ENCODE peak calls at places on chromosomes 7 and 10, in seven cellular contexts. X is A549, S is sigmoid colon, P is body of pancreas, J is heart left ventricle, D is breast epithelium, K is spleen. O is an unnamed sample.

GRCh38 chr7:73992104-73992562 is 35.8 kb upstream of the ELN start:
- DNase-seq in S (peak), P (peak), X (no peak), J (no peak), K (no peak), D (peak), O (no peak)

GRCh38 chr7:142796501-142797341 is 26.0 kb downstream of the PRSS2 start:
- DNase-seq in S (no peak), P (no peak), D (no peak), X (no peak), J (no peak), K (peak), O (no peak)

GRCh38 chr10:19828278-19829049 is 12.2 kb downstream of the PLXDC2 start:
- DNase-seq in P (no peak), X (no peak), D (no peak), K (no peak), S (peak), J (no peak), O (no peak)

GRCh38 chr7:99080679-99081078 is 63.2 kb downstream of the SMURF1 start:
- DNase-seq in D (no peak), P (no peak), K (no peak), S (no peak), J (no peak), X (no peak), O (no peak)

GRCh38 chr7:155209478-155209864 is 88.2 kb upstream of the INSIG1 start:
- DNase-seq in K (no peak), D (no peak), S (no peak), X (no peak), P (no peak), J (no peak), O (no peak)

GRCh38 chr7:134315679-134316538 is 821 bp downstream of the SLC35B4 start:
- DNase-seq in D (no peak), K (no peak), P (no peak), J (no peak), S (no peak), X (peak), O (no peak)

GRCh38 chr10:66799474-66799873 is 126.4 kb upstream of the LRRTM3 start:
- DNase-seq in P (no peak), K (no peak), J (no peak), S (no peak), X (no peak), D (no peak), O (no peak)

GRCh38 chr10:119608316-119609155 is 11.8 kb upstream of the TIAL1 start:
- DNase-seq in X (peak), D (peak), S (peak), J (peak), P (peak), K (peak), O (peak)

GRCh38 chr7:55400191-55400590 is 35.1 kb downstream of the LANCL2 start:
- DNase-seq in S (no peak), J (no peak), P (no peak), X (no peak), K (no peak), D (no peak), O (no peak)

GRCh38 chr7:51031791-51032484 is 249.2 kb upstream of the GRB10 start:
- DNase-seq in D (no peak), K (no peak), J (no peak), S (no peak), P (no peak), X (no peak), O (no peak)

GRCh38 chr7:102463841-102464576 is 654 bp downstream of the ALKBH4 start:
- DNase-seq in S (no peak), X (no peak), J (peak), K (peak), P (no peak), D (no peak), O (no peak)

GRCh38 chr10:74432841-74433594 is 282.0 kb downstream of the ADK start:
- DNase-seq in X (peak), D (no peak), J (no peak), K (no peak), S (no peak), P (no peak), O (no peak)

GRCh38 chr7:29327455-29327854 is 132.9 kb downstream of the CHN2 start:
- DNase-seq in X (no peak), K (no peak), J (no peak), S (no peak), P (no peak), D (no peak), O (no peak)

GRCh38 chr7:150378853-150379589 is at the start of gene ZNF775:
- DNase-seq in X (peak), S (peak), D (peak), K (peak), J (peak), P (peak), O (peak)
- TF ChIP-seq POLR2A in X (peak), S (peak), D (peak), K (peak), J (peak), P (peak), O (peak)

GRCh38 chr10:31136386-31136785 is 104.7 kb upstream of the ZNF438 start:
- DNase-seq in X (no peak), P (no peak), J (no peak), S (no peak), K (no peak), D (no peak), O (no peak)

GRCh38 chr10:31134303-31134928 is 102.8 kb upstream of the ZNF438 start:
- DNase-seq in S (no peak), D (no peak), K (no peak), J (no peak), X (no peak), P (peak), O (peak)

GRCh38 chr10:31133251-31133627 is 101.6 kb upstream of the ZNF438 start:
- DNase-seq in P (no peak), J (no peak), K (no peak), D (no peak), X (no peak), S (no peak), O (no peak)

GRCh38 chr10:31132681-31133239 is 101.1 kb upstream of the ZNF438 start:
- DNase-seq in X (no peak), J (no peak), K (peak), S (no peak), D (no peak), P (no peak), O (no peak)

DNA sequence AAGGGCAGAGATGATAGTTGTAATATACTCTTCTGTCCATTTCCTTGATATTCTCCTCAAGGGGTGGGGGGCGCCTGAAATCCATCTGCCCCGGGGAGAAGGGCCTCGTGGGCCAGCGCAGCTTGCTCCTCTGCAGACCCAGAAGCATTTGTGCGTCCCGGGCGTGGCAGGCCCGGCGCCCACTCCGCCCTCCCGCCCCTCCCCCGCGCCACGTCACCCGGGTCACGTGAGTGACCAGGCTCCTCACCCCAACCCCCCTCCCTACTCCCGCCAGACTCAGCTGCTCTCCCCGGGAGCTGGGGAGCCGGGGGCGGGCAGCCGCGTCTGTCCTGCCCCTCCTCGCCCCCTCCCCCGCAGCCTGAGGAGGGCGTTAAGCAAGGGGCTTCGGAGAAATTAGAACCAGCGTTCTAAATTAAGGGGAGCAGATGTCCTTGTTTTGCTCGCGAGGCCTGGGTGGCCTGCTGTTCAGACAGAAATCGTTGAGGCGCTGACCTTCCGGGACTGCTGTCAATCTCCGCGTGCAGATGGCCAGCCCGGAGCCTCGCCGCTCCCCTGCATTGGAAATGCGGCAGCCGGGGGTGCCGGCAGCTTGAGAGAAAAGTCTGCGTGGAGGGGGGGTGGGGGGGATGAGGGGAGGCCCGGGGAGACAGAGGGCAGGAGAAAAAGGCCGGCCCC is 102.1 kb upstream of the ZNF438 start:
- DNase-seq in K (peak), J (peak), D (peak), S (peak), P (peak), X (no peak), O (peak)
- TF ChIP-seq POLR2A in K (peak), J (peak), D (no peak), S (peak), P (peak), X (no peak), O (no peak)

GRCh38 chr7:2072042-2072441 is 160.7 kb downstream of the MAD1L1 start:
- DNase-seq in X (no peak), S (no peak), D (no peak), J (no peak), K (no peak), P (no peak), O (no peak)
- TF ChIP-seq POLR2A in X (no peak), S (no peak), D (no peak), J (no peak), K (no peak), P (no peak), O (no peak)

GRCh38 chr7:24713850-24714675 is 43.2 kb downstream of the GSDME start:
- DNase-seq in D (no peak), K (peak), P (no peak), X (no peak), J (no peak), S (no peak), O (no peak)

GRCh38 chr7:24714676-24715010 is 42.6 kb downstream of the GSDME start:
- DNase-seq in X (no peak), P (no peak), S (no peak), J (no peak), D (no peak), K (peak), O (no peak)

GRCh38 chr7:24715661-24716479 is 41.4 kb downstream of the GSDME start:
- DNase-seq in P (no peak), J (no peak), D (no peak), S (no peak), X (peak), K (peak), O (no peak)

GRCh38 chr7:24715171-24715570 is 42.1 kb downstream of the GSDME start:
- DNase-seq in D (no peak), P (no peak), J (no peak), K (peak), X (no peak), S (no peak), O (no peak)

DNA sequence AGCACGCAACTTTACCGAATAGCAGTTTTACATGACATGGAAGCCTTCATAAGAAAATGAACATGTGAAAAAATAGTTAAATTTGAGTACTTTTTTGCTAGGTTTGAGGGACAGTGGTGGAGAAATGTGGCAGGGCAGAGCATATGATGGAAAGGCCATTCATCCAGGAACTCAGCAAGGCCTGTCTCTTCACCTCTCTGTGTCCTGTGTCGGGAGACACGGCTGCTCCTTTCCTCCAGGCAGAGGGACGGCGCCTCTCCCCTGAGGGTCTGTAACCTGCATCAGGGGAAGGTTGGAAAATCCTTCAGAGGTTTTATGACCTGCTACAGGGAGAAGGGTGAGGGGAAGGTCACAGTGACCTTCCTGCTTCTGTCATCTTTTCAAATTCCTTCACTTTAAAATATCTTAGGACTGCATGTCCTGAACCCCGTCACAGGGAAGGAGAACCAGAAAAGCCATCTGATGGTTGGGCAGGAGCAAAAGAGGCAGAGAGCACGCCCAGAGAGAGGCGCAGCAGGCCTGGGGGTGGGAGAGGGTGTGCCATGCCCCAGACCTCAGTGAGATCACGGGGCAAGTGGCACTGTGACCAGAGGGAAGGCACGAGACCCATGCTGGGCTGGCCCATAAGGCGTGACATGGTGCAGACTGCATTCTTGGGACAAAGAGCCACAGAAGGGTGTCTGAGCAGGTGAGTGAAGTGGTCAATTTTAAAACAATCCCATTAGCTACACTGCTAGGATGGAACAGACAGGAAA is 44.0 kb downstream of the GSDME start:
- DNase-seq in S (no peak), J (no peak), X (no peak), K (peak), P (no peak), D (no peak), O (no peak)
- TF ChIP-seq POLR2A in S (no peak), J (no peak), X (no peak), K (no peak), P (no peak), D (no peak), O (no peak)

GRCh38 chr7:4739528-4739992 is 35.9 kb upstream of the AP5Z1 start:
- DNase-seq in P (peak), K (no peak), S (no peak), D (no peak), J (no peak), X (peak), O (no peak)
- TF ChIP-seq POLR2A in P (no peak), K (no peak), S (no peak), D (no peak), J (no peak), X (peak), O (no peak)

GRCh38 chr7:159141159-159141558 is 3.5 kb downstream of the VIPR2 start:
- DNase-seq in P (no peak), S (no peak), J (no peak), X (no peak), D (no peak), K (peak), O (no peak)

GRCh38 chr7:159141660-159142059 is 3.0 kb downstream of the VIPR2 start:
- DNase-seq in S (no peak), P (no peak), J (no peak), D (no peak), X (no peak), K (peak), O (no peak)

GRCh38 chr7:159142730-159143129 is 1.9 kb downstream of the VIPR2 start:
- DNase-seq in J (no peak), S (no peak), K (peak), X (no peak), D (peak), P (no peak), O (no peak)

GRCh38 chr7:159140170-159140910 is 4.3 kb downstream of the VIPR2 start:
- DNase-seq in S (no peak), K (peak), D (no peak), J (no peak), P (no peak), X (no peak), O (no peak)

DNA sequence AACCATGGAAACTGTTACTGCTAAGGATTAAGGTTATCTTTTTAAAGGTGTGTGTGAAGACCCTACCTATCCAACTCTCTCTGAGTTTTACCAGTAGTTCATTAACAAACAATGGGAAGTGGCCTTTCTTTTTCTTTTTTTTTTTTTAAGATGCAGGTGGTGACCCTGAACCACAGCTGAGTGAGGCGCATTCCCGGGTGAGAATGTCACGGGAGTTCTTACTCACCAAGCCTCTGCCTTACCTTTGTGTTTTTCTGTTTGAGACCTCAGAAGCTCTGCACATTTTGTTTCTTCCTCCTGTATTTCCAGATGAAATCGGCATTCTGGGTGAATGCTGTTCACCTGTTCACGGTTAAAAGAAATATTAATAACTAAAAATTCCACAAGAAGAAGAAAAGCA is 2.5 kb downstream of the VIPR2 start:
- DNase-seq in X (no peak), S (no peak), J (no peak), K (peak), P (no peak), D (no peak), O (no peak)
- TF ChIP-seq POLR2A in X (no peak), S (no peak), J (no peak), K (no peak), P (no peak), D (no peak), O (no peak)

GRCh38 chr7:140176811-140177702 is at the start of gene KDM7A:
- DNase-seq in P (peak), J (peak), X (peak), K (peak), D (peak), S (peak), O (peak)
- TF ChIP-seq POLR2A in P (peak), J (peak), X (peak), K (peak), D (no peak), S (no peak), O (peak)

GRCh38 chr10:1059902-1060301 is 3.7 kb downstream of the WDR37 start:
- DNase-seq in K (no peak), P (no peak), J (no peak), X (no peak), S (no peak), D (no peak), O (no peak)

GRCh38 chr10:1057106-1057657 is 997 bp downstream of the WDR37 start:
- DNase-seq in X (no peak), J (no peak), K (no peak), S (no peak), P (no peak), D (no peak), O (no peak)

GRCh38 chr10:1058017-1058416 is 1.8 kb downstream of the WDR37 start:
- DNase-seq in J (no peak), S (no peak), D (no peak), K (no peak), X (no peak), P (no peak), O (no peak)

GRCh38 chr10:1054684-1055083 is 1.5 kb upstream of the WDR37 start:
- DNase-seq in J (no peak), K (no peak), X (no peak), S (no peak), D (no peak), P (no peak), O (no peak)

DNA sequence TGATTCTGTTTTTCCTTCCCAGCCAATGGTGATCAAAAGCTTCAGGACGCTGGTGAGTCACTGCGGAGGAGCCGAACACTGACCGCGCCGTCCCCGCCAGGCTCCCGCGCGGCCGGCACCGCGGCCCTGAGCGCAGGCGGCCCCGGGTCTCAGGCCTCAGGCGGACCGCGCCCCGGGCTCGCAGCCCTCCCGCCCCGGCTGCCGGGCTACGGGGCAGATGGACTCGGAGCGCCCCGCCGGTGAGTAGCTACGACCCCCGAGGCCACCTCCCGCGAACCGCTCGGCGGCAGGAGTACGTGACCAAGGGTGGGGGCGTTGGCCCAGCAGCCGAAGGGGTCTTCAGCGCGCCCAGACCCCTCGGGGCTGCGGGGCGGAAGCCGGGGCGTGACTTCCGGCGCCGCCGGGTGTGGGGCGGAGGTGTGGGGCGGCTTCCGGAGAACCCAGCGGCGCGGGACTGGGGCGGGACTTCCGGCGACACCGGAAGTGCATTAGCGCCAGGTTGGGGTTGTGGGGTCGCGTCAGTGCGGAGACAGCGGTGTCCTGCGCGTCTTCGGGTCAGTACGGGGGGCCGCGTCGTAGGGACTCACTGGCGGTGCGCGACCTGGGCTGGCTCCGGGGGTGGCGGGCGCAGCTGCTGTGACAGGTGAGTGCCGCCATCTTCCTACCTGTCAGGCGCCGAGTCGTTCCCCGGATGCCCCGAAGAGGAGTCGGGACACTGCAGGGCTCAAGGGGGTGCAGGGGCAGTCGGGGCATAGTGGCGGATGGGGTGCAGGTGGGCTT is at the start of gene WDR37:
- DNase-seq in J (peak), P (peak), D (peak), S (peak), X (peak), K (peak), O (peak)
- TF ChIP-seq POLR2A in J (peak), P (peak), D (peak), S (peak), X (peak), K (no peak), O (peak)

DNA sequence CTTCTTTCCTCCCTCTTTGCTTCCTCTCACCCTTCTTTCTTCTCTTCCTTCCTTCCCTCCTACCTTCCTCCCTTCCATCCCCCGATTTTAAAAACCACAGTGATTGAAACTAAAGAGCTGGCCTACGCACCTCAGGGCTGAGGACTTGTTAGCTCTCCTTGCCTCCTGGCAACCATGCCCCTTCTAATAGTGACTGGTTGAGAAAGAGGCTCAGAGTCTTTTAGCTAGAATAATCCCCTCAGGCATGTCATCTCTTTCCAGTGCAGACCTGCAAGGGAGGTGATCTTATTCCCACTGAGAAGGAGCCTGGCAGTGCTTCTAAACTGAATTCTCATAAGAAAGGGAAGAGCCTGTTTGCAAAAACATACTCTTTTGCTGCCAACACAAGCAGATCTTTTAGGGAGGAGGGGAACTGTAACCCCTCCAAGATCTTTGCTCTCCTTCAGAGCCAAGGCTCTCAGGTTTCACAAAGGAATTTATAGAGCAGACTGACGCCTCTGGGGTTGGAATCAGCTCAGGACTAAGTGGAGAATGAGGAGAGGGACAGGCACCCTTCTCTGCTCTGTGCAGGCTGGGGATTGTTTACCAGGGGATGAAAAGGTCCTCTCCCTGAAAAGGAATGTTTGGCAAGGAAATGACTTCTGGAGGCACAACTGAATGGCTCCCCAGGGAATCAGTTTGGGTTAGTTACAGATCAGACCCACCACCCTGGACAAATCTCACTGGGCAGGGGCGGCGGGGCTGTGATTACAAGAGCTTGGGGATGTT is 9.4 kb upstream of the ANKRD1 start:
- DNase-seq in D (peak), S (no peak), J (no peak), P (peak), K (no peak), X (peak), O (no peak)
- TF ChIP-seq POLR2A in D (no peak), S (no peak), J (peak), P (no peak), K (no peak), X (no peak), O (no peak)

O was measured in transverse colon.